ENCODE peak calls at places on chromosome 5, in six cellular contexts. O is right atrium auricular region, I is endodermal cell, V is mesenchymal stem cell, M is A549, W is cardiac muscle cell. F is an unnamed sample. For H3K4me1, the result is how much of the 10 kb centered on the place peaks cover.

GRCh38 chr5:57366744-57367143 is 115.9 kb downstream of the ACTBL2 start:
- DNase-seq in O (no peak), I (no peak), V (peak), M (peak), W (no peak), F (peak)

GRCh38 chr5:169084775-169085566 is 216.0 kb downstream of the SLIT3 start:
- DNase-seq in O (no peak), I (peak), V (no peak), M (no peak), W (no peak), F (no peak)

GRCh38 chr5:127311349-127311748 is 20.8 kb downstream of the MEGF10 start:
- DNase-seq in O (no peak), I (no peak), V (no peak), M (no peak), W (no peak), F (no peak)

GRCh38 chr5:10528056-10528816 is 35.6 kb upstream of the ANKRD33B start:
- DNase-seq in O (no peak), I (no peak), V (no peak), M (no peak), W (no peak), F (peak)

GRCh38 chr5:35237580-35238376 is 7.5 kb upstream of the PRLR start:
- DNase-seq in O (no peak), I (no peak), V (no peak), M (peak), W (no peak), F (no peak)

GRCh38 chr5:1385395-1386273 is 40.7 kb upstream of the CLPTM1L start:
- DNase-seq in O (peak), I (peak), V (peak), M (peak), W (peak), F (peak)

GRCh38 chr5:14676320-14676719 is 11.8 kb downstream of the OTULIN start:
- DNase-seq in O (no peak), I (no peak), V (peak), M (no peak), W (peak), F (no peak)

GRCh38 chr5:173663810-173664526 is 47.5 kb upstream of the BOD1 start:
- DNase-seq in O (no peak), I (peak), V (peak), M (peak), W (peak), F (no peak)

GRCh38 chr5:68224561-68225187 is 9.1 kb downstream of the PIK3R1 start:
- DNase-seq in O (no peak), I (no peak), V (no peak), M (no peak), W (peak), F (no peak)
- H3K4me1 ChIP-seq in O (half or more), I (under half), V (under half), M (under half), W (under half), F (under half)

GRCh38 chr5:143064661-143065060 is 294.5 kb downstream of the ARHGAP26 start:
- DNase-seq in O (no peak), I (no peak), V (no peak), M (no peak), W (peak), F (peak)

GRCh38 chr5:143065185-143065584 is 295.0 kb downstream of the ARHGAP26 start:
- DNase-seq in O (no peak), I (no peak), V (peak), M (no peak), W (peak), F (peak)

GRCh38 chr5:143062379-143062778 is 292.2 kb downstream of the ARHGAP26 start:
- DNase-seq in O (no peak), I (no peak), V (no peak), M (no peak), W (no peak), F (no peak)

GRCh38 chr5:143064207-143064606 is 294.0 kb downstream of the ARHGAP26 start:
- DNase-seq in O (no peak), I (no peak), V (peak), M (peak), W (peak), F (peak)

DNA sequence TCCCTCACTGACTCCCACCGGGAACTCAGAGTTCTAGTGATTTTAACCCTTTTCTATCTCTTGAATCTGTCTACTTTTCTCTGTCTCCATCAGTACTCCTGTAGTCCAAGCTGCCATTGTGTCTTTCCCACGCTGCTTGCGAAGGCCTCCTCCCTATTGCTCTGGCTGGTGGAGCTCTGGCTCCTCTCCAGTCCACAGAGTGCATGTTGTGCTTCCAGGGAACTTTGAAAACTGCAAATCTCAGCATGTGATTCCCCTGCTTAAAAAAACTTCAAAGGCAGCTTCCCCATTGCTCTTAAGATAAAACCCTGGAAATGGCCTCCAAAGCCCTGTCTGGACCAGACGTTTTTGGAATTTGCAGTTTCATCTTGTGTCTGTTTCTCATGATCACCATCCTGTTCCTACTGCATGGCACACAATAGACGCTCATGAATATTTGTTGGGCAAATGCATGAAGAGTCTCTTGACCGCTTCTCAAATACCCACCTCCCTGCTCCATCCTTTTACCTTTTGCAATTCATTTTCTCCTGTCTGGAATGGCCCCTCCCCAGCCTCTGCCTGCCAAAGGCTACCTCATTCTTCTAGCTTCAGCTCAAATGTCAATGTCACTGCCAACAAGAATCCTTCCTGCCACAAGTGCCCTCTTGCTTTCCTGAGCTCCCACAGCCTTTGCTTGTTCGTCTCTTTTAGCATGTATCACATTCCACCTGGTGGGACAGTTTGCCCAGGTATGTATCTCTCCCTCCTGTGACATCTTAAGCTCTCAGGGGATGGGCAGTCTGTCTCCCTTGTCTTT is 293.2 kb downstream of the ARHGAP26 start:
- DNase-seq in O (no peak), I (no peak), V (no peak), M (no peak), W (peak), F (no peak)
- H3K4me1 ChIP-seq in O (half or more), I (under half), V (under half), M (half or more), W (under half), F (half or more)

GRCh38 chr5:176553260-176554085 is 4.3 kb downstream of the CDHR2 start:
- DNase-seq in O (no peak), I (peak), V (no peak), M (peak), W (no peak), F (no peak)
- H3K4me1 ChIP-seq in O (under half), I (under half), V (under half), M (under half), W (under half), F (under half)

GRCh38 chr5:177545487-177546261 is 8.7 kb downstream of the FAM193B start:
- DNase-seq in O (peak), I (no peak), V (peak), M (no peak), W (peak), F (no peak)
- H3K4me1 ChIP-seq in O (half or more), I (under half), V (under half), M (under half), W (under half), F (under half)

GRCh38 chr5:143345671-143346440 is 57.6 kb downstream of the NR3C1 start:
- DNase-seq in O (no peak), I (peak), V (no peak), M (no peak), W (no peak), F (no peak)

GRCh38 chr5:143341807-143342570 is 61.5 kb downstream of the NR3C1 start:
- DNase-seq in O (no peak), I (no peak), V (peak), M (peak), W (peak), F (no peak)

GRCh38 chr5:143340891-143341685 is 62.4 kb downstream of the NR3C1 start:
- DNase-seq in O (no peak), I (no peak), V (no peak), M (no peak), W (no peak), F (no peak)

GRCh38 chr5:143342607-143343006 is 60.9 kb downstream of the NR3C1 start:
- DNase-seq in O (no peak), I (no peak), V (no peak), M (no peak), W (no peak), F (no peak)

GRCh38 chr5:143343042-143343441 is 60.4 kb downstream of the NR3C1 start:
- DNase-seq in O (no peak), I (peak), V (no peak), M (no peak), W (no peak), F (no peak)
- H3K4me1 ChIP-seq in O (half or more), I (under half), V (under half), M (half or more), W (under half), F (under half)

GRCh38 chr5:76494201-76494600 is 91.1 kb downstream of the IQGAP2 start:
- DNase-seq in O (no peak), I (no peak), V (no peak), M (no peak), W (no peak), F (no peak)
- H3K4me1 ChIP-seq in O (under half), I (under half), V (under half), M (under half), W (under half), F (under half)

DNA sequence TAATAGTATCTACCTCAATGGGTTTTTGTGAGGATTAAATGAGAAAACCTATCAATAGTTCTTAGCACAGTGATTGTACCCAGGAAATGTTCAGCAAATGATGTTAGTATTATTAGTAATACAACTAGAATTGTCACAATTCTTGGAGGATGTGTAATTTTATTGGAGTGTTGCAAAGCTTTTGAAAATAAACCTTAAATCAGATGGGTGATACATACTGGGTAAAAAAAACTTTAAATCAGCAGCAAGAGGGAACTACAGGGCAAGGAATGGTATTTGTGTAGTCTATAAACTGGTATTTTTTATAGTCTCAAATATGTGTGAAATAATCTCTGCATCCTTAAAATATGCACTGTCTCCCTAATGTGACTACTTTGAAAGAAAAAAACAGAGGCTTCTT is 371.6 kb downstream of the PIK3R1 start:
- DNase-seq in O (no peak), I (no peak), V (no peak), M (no peak), W (no peak), F (no peak)
- H3K4me1 ChIP-seq in O (under half), I (under half), V (under half), M (under half), W (under half), F (under half)

DNA sequence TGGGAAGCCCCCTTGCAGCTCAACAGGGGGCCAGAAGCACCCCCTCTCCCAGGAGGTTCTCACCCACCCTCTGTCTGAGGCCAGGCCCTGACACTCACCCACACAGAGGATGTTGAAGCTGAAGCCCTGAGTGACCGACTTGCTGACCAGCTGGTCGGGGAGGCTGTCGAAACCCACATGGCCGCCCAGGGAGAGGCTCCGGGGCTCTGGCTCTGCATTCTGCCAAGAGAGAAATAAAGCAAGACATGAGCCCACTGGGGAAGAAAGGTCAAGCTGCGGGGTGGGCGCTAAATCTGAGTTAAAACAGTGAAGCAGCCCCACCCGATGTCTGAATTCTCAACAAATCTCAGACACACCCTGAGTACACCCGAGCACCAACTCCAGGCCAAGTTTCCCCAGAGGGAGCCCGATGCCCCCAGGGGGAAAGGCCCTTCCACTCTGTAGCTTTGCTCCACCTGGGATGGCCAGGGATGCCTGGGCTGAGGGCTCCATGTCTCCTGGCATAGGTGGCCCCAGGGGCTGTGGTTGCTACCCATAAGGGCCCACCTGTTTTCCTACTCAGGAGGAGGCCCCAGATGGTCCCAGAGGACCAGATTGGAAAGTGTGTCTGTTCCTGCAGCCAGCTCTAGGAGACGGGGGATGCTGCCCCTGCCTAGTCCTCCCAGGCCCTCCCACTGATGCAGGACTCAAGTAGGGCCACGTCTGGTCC is 11.6 kb downstream of the SEPTIN8 start:
- DNase-seq in O (no peak), I (peak), V (no peak), M (no peak), W (no peak), F (no peak)
- H3K4me1 ChIP-seq in O (under half), I (under half), V (under half), M (under half), W (under half), F (under half)

F was measured in SJSA1.